ENCODE peak calls at places on chromosome 12, in ten cellular contexts. W is Peyer's patch, H is progenitor cell of endocrine pancreas, B is GM12865, A is hepatocyte, Z is kidney, V is stomach, J is thoracic aorta, Q is suprapubic skin, U is kidney epithelial cell. K is an unnamed sample.
A peak's percentile ranks its signal among the peaks of the same experiment; 100 is the strongest.

GRCh38 chr12:119249441-119249840 is 70.7 kb downstream of the HSPB8 start:
- DNase-seq in B (no peak), J (no peak), U (no peak), H (no peak), A (no peak), Z (no peak), Q (no peak), V (no peak), W (no peak), K (no peak)

GRCh38 chr12:13062669-13063068 is 18.5 kb downstream of the FAM234B start:
- DNase-seq in J (no peak), H (no peak), Z (no peak), W (no peak), Q (no peak), V (no peak), U (no peak), A (no peak), B (no peak), K (peak; percentile 17)

GRCh38 chr12:101675555-101675954 is 21.9 kb upstream of the CHPT1 start:
- DNase-seq in H (no peak), Z (no peak), B (no peak), U (no peak), W (no peak), J (no peak), A (no peak), Q (no peak), V (no peak), K (no peak)

GRCh38 chr12:10196210-10196609 is 16.5 kb upstream of the GABARAPL1 start:
- DNase-seq in U (no peak), Z (no peak), B (peak; percentile 79), H (no peak), W (no peak), J (no peak), V (no peak), A (no peak), Q (no peak), K (no peak)

GRCh38 chr12:51531982-51532497 is 59.0 kb upstream of the SCN8A start:
- DNase-seq in H (peak; percentile 69), A (peak; percentile 87), V (peak; percentile 83), W (peak; percentile 89), B (peak; percentile 84), J (peak; percentile 15), Z (no peak), U (no peak), Q (no peak), K (peak; percentile 90)

GRCh38 chr12:19095869-19096480 is 33.6 kb upstream of the PLEKHA5 start:
- DNase-seq in H (no peak), J (no peak), B (no peak), Q (no peak), Z (no peak), U (no peak), A (peak; percentile 32), V (no peak), W (no peak), K (no peak)

GRCh38 chr12:70484464-70484863 is 118.4 kb downstream of the KCNMB4 start:
- DNase-seq in W (no peak), A (no peak), Q (no peak), Z (no peak), U (no peak), B (no peak), J (no peak), H (no peak), V (no peak), K (no peak)

GRCh38 chr12:123945441-123946151 is 27.0 kb downstream of the CCDC92 start:
- DNase-seq in Q (peak; percentile 41), U (no peak), Z (no peak), A (no peak), B (no peak), J (no peak), V (no peak), W (peak; percentile 17), H (no peak), K (no peak)

GRCh38 chr12:103561174-103561573 is 25.9 kb upstream of the STAB2 start:
- DNase-seq in B (no peak), J (no peak), W (no peak), U (no peak), Z (no peak), Q (no peak), V (no peak), H (no peak), A (no peak), K (no peak)

GRCh38 chr12:69433653-69434052 is 36.5 kb upstream of the FRS2 start:
- DNase-seq in U (no peak), A (no peak), W (no peak), B (no peak), J (no peak), H (no peak), Q (no peak), V (no peak), Z (no peak), K (no peak)

GRCh38 chr12:85627584-85627983 is 208.6 kb downstream of the RASSF9 start:
- DNase-seq in V (no peak), B (no peak), H (no peak), J (no peak), Z (no peak), A (no peak), U (no peak), W (no peak), Q (no peak), K (no peak)

GRCh38 chr12:5479761-5480160 is 47.9 kb downstream of the NTF3 start:
- DNase-seq in U (no peak), B (no peak), A (no peak), Q (no peak), V (no peak), J (no peak), W (no peak), H (no peak), Z (no peak), K (no peak)

GRCh38 chr12:2944401-2945047 is 14.7 kb upstream of the TEAD4 start:
- DNase-seq in Z (peak; percentile 78), Q (no peak), J (no peak), V (peak; percentile 72), U (no peak), H (peak; percentile 80), A (peak; percentile 66), B (peak; percentile 64), W (peak; percentile 75), K (no peak)

GRCh38 chr12:27780612-27781408 is 774 bp upstream of the MANSC4 start:
- DNase-seq in V (peak; percentile 26), J (peak; percentile 24), Q (no peak), U (no peak), B (peak; percentile 57), Z (no peak), A (peak; percentile 13), H (peak; percentile 63), W (peak; percentile 67), K (no peak)

GRCh38 chr12:102957339-102958050 is at the start of gene ASCL1:
- DNase-seq in Q (no peak), V (no peak), A (peak; percentile 44), B (peak; percentile 74), H (no peak), U (no peak), W (no peak), Z (no peak), J (no peak), K (no peak)

GRCh38 chr12:109987615-109988014 is 8.6 kb downstream of the GIT2 start:
- DNase-seq in H (no peak), J (no peak), W (no peak), V (no peak), A (no peak), Q (no peak), Z (no peak), U (no peak), B (peak; percentile 58), K (no peak)

GRCh38 chr12:108562348-108563134 is at the start of gene ISCU:
- DNase-seq in H (peak; percentile 99), Q (peak; percentile 98), W (peak; percentile 98), U (peak; percentile 79), Z (peak; percentile 100), J (peak; percentile 74), A (peak; percentile 99), B (peak; percentile 99), V (peak; percentile 98), K (peak; percentile 99)
- TF ChIP-seq CTCF in H (no peak), Q (no peak), W (no peak), U (no peak), Z (no peak), J (no peak), A (no peak), B (no peak), V (no peak), K (no peak)

DNA sequence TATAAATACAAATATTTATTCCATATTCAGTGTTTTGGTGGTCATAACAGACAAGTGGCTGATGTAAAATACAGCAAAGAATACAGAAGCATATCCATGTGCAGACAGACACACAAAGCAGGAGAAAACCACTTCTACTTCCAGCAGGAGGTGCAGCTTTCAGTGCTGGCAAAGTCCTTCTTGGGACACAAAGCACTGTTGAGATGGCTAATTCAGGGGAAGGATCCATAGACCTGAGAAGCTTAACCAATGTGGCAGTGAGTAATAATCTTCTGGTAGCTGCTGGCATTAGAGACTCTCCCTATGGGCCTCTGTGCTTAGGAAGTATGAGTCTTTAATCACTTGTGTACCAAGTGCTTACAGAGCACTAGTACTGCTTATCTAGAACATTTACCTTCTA is 26.8 kb downstream of the AMN1 start:
- DNase-seq in B (no peak), Q (no peak), U (no peak), W (no peak), Z (no peak), A (peak; percentile 10), J (no peak), H (no peak), V (no peak), K (no peak)
- TF ChIP-seq CTCF in B (no peak), Q (no peak), U (no peak), W (peak; percentile 24), Z (no peak), A (peak; percentile 19), J (no peak), H (peak; percentile 39), V (no peak), K (peak; percentile 9)

GRCh38 chr12:32918890-32919791 is 22.6 kb upstream of the PKP2 start:
- DNase-seq in Q (no peak), W (no peak), U (no peak), H (no peak), V (no peak), Z (no peak), B (peak; percentile 21), A (peak; percentile 70), J (no peak), K (no peak)
- TF ChIP-seq CTCF in Q (no peak), W (peak; percentile 62), U (peak; percentile 71), H (peak; percentile 87), V (peak; percentile 57), Z (peak; percentile 57), B (peak; percentile 35), A (peak; percentile 87), J (peak; percentile 17), K (peak; percentile 78)

GRCh38 chr12:67217647-67218046 is 51.5 kb upstream of the CAND1 start:
- DNase-seq in B (no peak), V (no peak), U (no peak), J (no peak), Z (no peak), W (no peak), H (no peak), A (no peak), Q (no peak), K (no peak)

GRCh38 chr12:67220065-67220464 is 49.1 kb upstream of the CAND1 start:
- DNase-seq in B (peak; percentile 32), U (no peak), Z (no peak), J (no peak), Q (no peak), W (no peak), H (no peak), V (no peak), A (peak; percentile 30), K (no peak)

GRCh38 chr12:67223225-67223624 is 45.9 kb upstream of the CAND1 start:
- DNase-seq in V (no peak), Q (no peak), H (no peak), A (no peak), W (no peak), B (peak; percentile 2), J (no peak), U (no peak), Z (no peak), K (no peak)

GRCh38 chr12:67222302-67222701 is 46.9 kb upstream of the CAND1 start:
- DNase-seq in W (no peak), A (peak; percentile 15), V (no peak), B (no peak), H (no peak), J (no peak), Z (no peak), Q (no peak), U (no peak), K (no peak)
- TF ChIP-seq CTCF in W (no peak), A (peak; percentile 49), V (no peak), B (peak; percentile 8), H (peak; percentile 56), J (no peak), Z (peak; percentile 27), Q (peak; percentile 19), U (peak; percentile 40), K (peak; percentile 53)

K was measured in osteocyte.